ENCODE peak calls at places on chromosome 14, in four cellular contexts. O is K562, Y is SK-N-SH, B is HepG2. F is an unnamed sample.

GRCh38 chr14:55340482-55340881 is 69.3 kb downstream of the FBXO34 start:
- DNase-seq in Y (no peak), O (no peak), B (no peak), F (no peak)

GRCh38 chr14:103880986-103881926 is 33.9 kb upstream of the PPP1R13B start:
- DNase-seq in B (peak), O (no peak), Y (peak), F (no peak)

GRCh38 chr14:99808515-99808914 is 15.3 kb downstream of the EML1 start:
- DNase-seq in B (no peak), Y (no peak), O (no peak), F (no peak)

GRCh38 chr14:93160353-93160801 is 24.3 kb downstream of the MOAP1 start:
- DNase-seq in O (peak), B (no peak), Y (peak), F (no peak)

GRCh38 chr14:74664717-74665116 is 48.2 kb downstream of the AREL1 start:
- DNase-seq in O (no peak), Y (no peak), B (no peak), F (no peak)

GRCh38 chr14:75041613-75042012 is 9.7 kb downstream of the MLH3 start:
- DNase-seq in Y (no peak), O (no peak), B (peak), F (no peak)

GRCh38 chr14:73732006-73732405 is 17.8 kb upstream of the PNMA1 start:
- DNase-seq in Y (no peak), B (no peak), O (no peak), F (no peak)

GRCh38 chr14:95432152-95433093 is 84.0 kb downstream of the SYNE3 start:
- DNase-seq in B (peak), Y (peak), O (peak), F (no peak)

GRCh38 chr14:95256776-95257060 is 63.0 kb downstream of the CLMN start:
- DNase-seq in B (no peak), Y (no peak), O (no peak), F (no peak)

GRCh38 chr14:33979613-33980276 is 28.9 kb upstream of the EGLN3 start:
- DNase-seq in O (no peak), Y (no peak), B (no peak), F (peak)

GRCh38 chr14:30085943-30086342 is 158.3 kb upstream of the PRKD1 start:
- DNase-seq in B (no peak), Y (no peak), O (no peak), F (no peak)

GRCh38 chr14:32217301-32217700 is 14.2 kb upstream of the RNU6-8 start:
- DNase-seq in Y (peak), O (no peak), B (no peak), F (no peak)

GRCh38 chr14:77615231-77616132 is 955 bp downstream of the SPTLC2 start:
- DNase-seq in O (peak), B (no peak), Y (peak), F (no peak)

GRCh38 chr14:105005929-105006830 is 14.7 kb downstream of the CDCA4 start:
- DNase-seq in O (no peak), B (no peak), Y (no peak), F (no peak)

GRCh38 chr14:78310263-78310662 is 140.1 kb downstream of the NRXN3 start:
- DNase-seq in Y (no peak), B (no peak), O (no peak), F (no peak)

GRCh38 chr14:65703996-65704395 is 291.5 kb downstream of the FUT8 start:
- DNase-seq in Y (no peak), B (no peak), O (no peak), F (no peak)
- TF ChIP-seq NFIC in Y (no peak), B (no peak), O (no peak), F (no peak)

GRCh38 chr14:70193396-70193795 is 4.6 kb upstream of the SLC8A3 start:
- DNase-seq in O (no peak), Y (no peak), B (no peak), F (no peak)
- TF ChIP-seq NFIC in O (no peak), Y (no peak), B (no peak), F (no peak)

GRCh38 chr14:90045608-90046007 is 16.2 kb upstream of the KCNK13 start:
- DNase-seq in B (peak), Y (no peak), O (no peak), F (no peak)

GRCh38 chr14:90034835-90035525 is 26.8 kb upstream of the KCNK13 start:
- DNase-seq in Y (no peak), B (no peak), O (no peak), F (peak)

GRCh38 chr14:90039253-90040010 is 22.4 kb upstream of the KCNK13 start:
- DNase-seq in Y (no peak), O (no peak), B (no peak), F (no peak)

GRCh38 chr14:90042587-90043252 is 19.1 kb upstream of the KCNK13 start:
- DNase-seq in Y (no peak), O (no peak), B (no peak), F (no peak)

GRCh38 chr14:90040411-90040810 is 21.4 kb upstream of the KCNK13 start:
- DNase-seq in Y (no peak), O (no peak), B (no peak), F (no peak)
- TF ChIP-seq NFIC in Y (no peak), O (peak), B (no peak), F (no peak)

GRCh38 chr14:87898301-87898700 is 94.7 kb downstream of the GALC start:
- DNase-seq in O (no peak), Y (no peak), B (no peak), F (no peak)
- TF ChIP-seq NFIC in O (no peak), Y (no peak), B (no peak), F (no peak)

GRCh38 chr14:101575581-101575980 is 14.3 kb downstream of the DIO3 start:
- DNase-seq in Y (no peak), O (no peak), B (no peak), F (no peak)
- TF ChIP-seq NFIC in Y (no peak), O (no peak), B (no peak), F (no peak)